ENCODE peak calls at places on chromosomes 16 and 17, in six cellular contexts. Y is CD8-positive, alpha-beta T cell; A is endodermal cell; O is upper lobe of right lung; M is IMR-90; R is adrenal gland. C is an unnamed sample.

GRCh38 chr16:84362410-84362809 is 5.9 kb upstream of the ATP2C2 start:
- DNase-seq in A (peak; percentile 75), O (no peak), R (no peak), Y (no peak), M (no peak), C (no peak)

GRCh38 chr16:9844361-9844760 is 337.9 kb downstream of the GRIN2A start:
- DNase-seq in A (no peak), M (no peak), Y (no peak), R (no peak), O (no peak), C (no peak)

GRCh38 chr16:69286941-69287713 is 24.0 kb upstream of the VPS4A start:
- DNase-seq in O (peak; percentile 83), Y (peak; percentile 43), R (peak; percentile 58), A (no peak), M (peak; percentile 78), C (no peak)

GRCh38 chr17:18181358-18181757 is 2.3 kb upstream of the ALKBH5 start:
- DNase-seq in O (no peak), R (no peak), M (peak; percentile 29), A (no peak), Y (no peak), C (no peak)

GRCh38 chr17:64036198-64036922 is 15.9 kb upstream of the ICAM2 start:
- DNase-seq in A (peak; percentile 94), M (no peak), Y (no peak), R (no peak), O (no peak), C (no peak)

GRCh38 chr17:78839762-78840529 is 668 bp downstream of the USP36 start:
- DNase-seq in O (peak; percentile 82), R (peak; percentile 49), A (peak; percentile 67), Y (peak; percentile 43), M (peak; percentile 76), C (peak; percentile 59)

GRCh38 chr16:22250522-22250921 is 44.4 kb downstream of the EEF2K start:
- DNase-seq in M (no peak), Y (no peak), R (peak; percentile 25), O (no peak), A (no peak), C (no peak)

GRCh38 chr16:14409563-14409962 is 220.5 kb downstream of the PARN start:
- DNase-seq in Y (no peak), R (peak; percentile 31), O (no peak), A (no peak), M (peak; percentile 91), C (no peak)

GRCh38 chr16:10609410-10609774 is 29.0 kb upstream of the EMP2 start:
- DNase-seq in R (no peak), A (no peak), M (peak; percentile 89), O (no peak), Y (no peak), C (no peak)

GRCh38 chr17:27559996-27560481 is 70.9 kb upstream of the LGALS9 start:
- DNase-seq in A (no peak), O (no peak), M (peak; percentile 93), R (peak; percentile 61), Y (no peak), C (peak; percentile 69)

GRCh38 chr16:11797166-11797956 is at the start of gene ZC3H7A:
- DNase-seq in Y (peak; percentile 92), M (peak; percentile 97), A (peak; percentile 99), O (peak; percentile 99), R (peak; percentile 98), C (peak; percentile 97)

GRCh38 chr17:73976147-73976546 is 227.3 kb upstream of the RPL38 start:
- DNase-seq in R (no peak), A (peak; percentile 44), M (no peak), Y (no peak), O (no peak), C (no peak)

GRCh38 chr17:69410671-69411070 is 3.8 kb upstream of the MAP2K6 start:
- DNase-seq in Y (no peak), R (no peak), O (no peak), M (no peak), A (no peak), C (no peak)

GRCh38 chr17:69414408-69415274 is at the start of gene MAP2K6:
- DNase-seq in M (peak; percentile 65), Y (peak; percentile 85), R (peak; percentile 73), O (peak; percentile 90), A (peak; percentile 96), C (peak; percentile 92)

GRCh38 chr17:69412336-69412735 is 2.2 kb upstream of the MAP2K6 start:
- DNase-seq in A (peak; percentile 70), R (no peak), Y (no peak), M (no peak), O (no peak), C (no peak)

GRCh38 chr17:69415431-69415830 is 934 bp downstream of the MAP2K6 start:
- DNase-seq in A (no peak), O (no peak), R (no peak), Y (no peak), M (no peak), C (no peak)

DNA sequence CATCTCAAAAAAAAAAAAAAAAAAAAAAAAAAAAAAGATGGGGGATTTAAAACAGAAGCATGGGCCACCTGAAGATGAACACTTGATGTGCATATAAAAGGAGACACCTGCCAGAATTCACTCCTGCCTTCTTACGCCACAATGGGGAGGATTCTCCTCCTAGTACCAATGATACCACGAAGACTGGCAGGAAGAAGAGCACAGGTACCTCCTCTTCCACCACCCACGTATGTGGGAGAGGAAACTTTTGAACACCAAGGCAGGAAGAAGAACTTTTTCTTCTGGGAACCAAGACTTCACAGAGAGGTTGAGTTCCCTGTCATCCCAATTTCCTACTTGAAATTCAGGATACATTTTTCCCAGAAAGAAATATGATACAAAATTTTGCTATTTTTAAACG is 2.7 kb upstream of the MAP2K6 start:
- DNase-seq in A (no peak), O (no peak), Y (no peak), M (no peak), R (no peak), C (no peak)
- H3K4me1 ChIP-seq in A (peaks cover 3% of the 10 kb centered on the region), O (peaks cover 21% of the 10 kb centered on the region), Y (peaks cover 9% of the 10 kb centered on the region), M (no peaks in the 10 kb centered on the region), R (peaks cover 18% of the 10 kb centered on the region), C (peaks cover 12% of the 10 kb centered on the region)

GRCh38 chr16:82580293-82580900 is 46.4 kb upstream of the CDH13 start:
- DNase-seq in Y (no peak), M (no peak), R (no peak), O (no peak), A (peak; percentile 72), C (peak; percentile 54)
- TF ChIP-seq CTCF in Y (no peak), M (peak; percentile 20), R (no peak), O (peak; percentile 43), A (peak; percentile 70), C (no peak)

DNA sequence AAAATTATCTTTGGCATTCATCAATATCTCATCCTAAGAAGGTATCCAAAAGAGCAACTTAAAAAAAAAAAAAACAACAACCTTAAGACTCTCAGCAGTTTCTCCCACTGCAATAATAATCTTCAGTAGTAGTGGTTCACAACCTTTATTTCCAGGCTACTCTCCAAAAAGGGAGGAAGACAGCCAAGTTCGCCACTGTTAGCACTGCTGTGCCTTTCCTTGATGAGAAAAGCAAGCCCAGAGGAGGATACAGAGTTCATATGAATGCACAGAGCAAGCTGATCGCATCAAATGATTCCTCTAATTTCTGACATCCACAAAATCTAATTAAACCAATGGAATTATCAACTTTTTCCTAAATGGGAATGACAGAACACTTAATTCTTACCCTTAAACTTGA is 199.4 kb downstream of the AATF start:
- DNase-seq in A (no peak), M (no peak), Y (no peak), R (no peak), O (no peak), C (no peak)
- H3K4me3 ChIP-seq in A (peak overlapping the region; percentile 10), M (no peak overlapping the region), Y (no peak overlapping the region), R (no peak overlapping the region), O (no peak overlapping the region), C (no peak overlapping the region)

GRCh38 chr16:78252757-78253156 is 153.3 kb downstream of the WWOX start:
- DNase-seq in R (no peak), M (no peak), A (no peak), O (no peak), Y (no peak), C (no peak)

GRCh38 chr16:78249832-78250231 is 150.4 kb downstream of the WWOX start:
- DNase-seq in R (no peak), A (no peak), O (no peak), M (no peak), Y (no peak), C (no peak)

GRCh38 chr16:78251115-78251514 is 151.7 kb downstream of the WWOX start:
- DNase-seq in R (no peak), Y (no peak), O (no peak), A (no peak), M (no peak), C (no peak)

GRCh38 chr16:78244131-78244899 is 144.9 kb downstream of the WWOX start:
- DNase-seq in Y (no peak), O (no peak), A (peak; percentile 70), M (no peak), R (no peak), C (no peak)

DNA sequence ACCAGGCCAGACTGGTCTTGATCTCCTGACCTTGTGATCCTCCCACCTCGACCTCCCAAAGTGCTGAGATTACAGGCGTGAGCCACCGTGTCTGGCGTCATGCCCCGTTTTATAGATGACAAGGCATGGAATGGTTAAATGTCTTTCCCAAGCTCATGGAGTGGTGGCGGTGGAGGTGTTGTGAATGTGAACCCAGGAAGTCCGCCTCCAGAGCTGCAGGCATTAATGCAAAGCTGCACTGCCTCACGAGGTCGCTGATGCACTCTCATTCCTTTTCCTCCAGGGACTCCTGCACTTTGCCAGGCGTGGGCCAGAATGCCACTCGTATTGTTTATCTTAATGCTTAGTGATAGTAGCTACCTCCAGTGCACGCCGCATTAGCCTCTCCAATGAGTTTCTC is 149.6 kb downstream of the WWOX start:
- DNase-seq in O (peak; percentile 77), Y (no peak), A (peak; percentile 85), R (no peak), M (no peak), C (no peak)
- H3K4me1 ChIP-seq in O (no peaks in the 10 kb centered on the region), Y (no peaks in the 10 kb centered on the region), A (peaks cover 9% of the 10 kb centered on the region), R (no peaks in the 10 kb centered on the region), M (no peaks in the 10 kb centered on the region), C (no peaks in the 10 kb centered on the region)

C was measured in mucosa of descending colon.